ENCODE peak calls at places on chromosomes 16 and 17, in five cellular contexts. S is tibial nerve, H is lung, C is IMR-90, E is sigmoid colon. M is an unnamed sample.

GRCh38 chr17:12296120-12296727 is 275.5 kb downstream of the MAP2K4 start:
- DNase-seq in S (no peak), E (no peak), C (peak; percentile 60), H (no peak), M (no peak)

GRCh38 chr17:67443931-67444597 is 67.0 kb downstream of the PITPNC1 start:
- DNase-seq in C (peak; percentile 43), E (peak; percentile 80), H (no peak), S (no peak), M (no peak)

GRCh38 chr17:62206550-62206949 is 141.5 kb upstream of the MED13 start:
- DNase-seq in S (no peak), H (no peak), C (no peak), E (no peak), M (no peak)

GRCh38 chr17:69123626-69124025 is 18.1 kb downstream of the ABCA6 start:
- DNase-seq in E (no peak), H (no peak), C (no peak), S (no peak), M (no peak)

GRCh38 chr16:89308391-89309333 is 91.2 kb downstream of the ZNF778 start:
- DNase-seq in S (no peak), E (no peak), H (no peak), C (no peak), M (peak; percentile 24)

GRCh38 chr17:39927928-39928867 is 666 bp downstream of the LRRC3C start:
- DNase-seq in S (no peak), E (peak; percentile 85), C (no peak), H (peak; percentile 56), M (no peak)

GRCh38 chr17:14471052-14471451 is 170.2 kb downstream of the HS3ST3B1 start:
- DNase-seq in C (peak; percentile 94), H (no peak), S (no peak), E (no peak), M (no peak)

GRCh38 chr16:88897696-88898425 is 31.4 kb upstream of the PABPN1L start:
- DNase-seq in H (no peak), C (no peak), S (no peak), E (no peak), M (no peak)

GRCh38 chr16:89873822-89874689 is 664 bp downstream of the TCF25 start:
- DNase-seq in H (peak; percentile 95), S (peak; percentile 94), E (peak; percentile 98), C (peak; percentile 95), M (peak; percentile 95)

GRCh38 chr16:14199199-14199598 is 128.1 kb downstream of the MRTFB start:
- DNase-seq in C (no peak), S (no peak), H (no peak), E (no peak), M (no peak)

GRCh38 chr16:14199624-14200023 is 128.5 kb downstream of the MRTFB start:
- DNase-seq in C (peak; percentile 27), S (no peak), E (no peak), H (no peak), M (no peak)

GRCh38 chr16:14202095-14202494 is 131.0 kb downstream of the MRTFB start:
- DNase-seq in H (no peak), C (no peak), S (no peak), E (no peak), M (no peak)

GRCh38 chr16:14205666-14206065 is 134.5 kb downstream of the MRTFB start:
- DNase-seq in S (no peak), C (peak; percentile 6), E (no peak), H (no peak), M (no peak)

GRCh38 chr16:14202697-14203096 is 131.6 kb downstream of the MRTFB start:
- DNase-seq in H (no peak), C (no peak), E (no peak), S (no peak), M (no peak)
- TF ChIP-seq CTCF in H (no peak), C (no peak), E (no peak), S (peak; percentile 15), M (no peak)

DNA sequence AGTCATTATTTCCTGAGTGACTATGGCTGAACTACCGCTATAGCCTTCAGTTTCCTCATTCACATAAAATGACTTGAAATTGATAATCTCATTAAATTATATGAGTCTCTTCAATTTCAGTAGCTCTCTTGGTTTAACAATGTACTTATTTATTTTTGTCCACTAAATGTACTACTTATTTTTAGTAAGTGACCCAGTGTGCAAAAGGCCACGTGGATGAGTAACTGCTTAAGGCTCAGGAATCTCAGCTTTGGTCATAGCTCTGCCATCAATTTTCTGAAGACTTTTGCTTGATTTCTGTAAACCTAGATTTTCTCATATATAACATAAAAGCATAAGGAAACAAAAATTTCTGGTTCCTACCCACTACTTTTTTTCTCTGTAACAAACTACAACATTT is 1132.9 kb upstream of the CDH8 start:
- DNase-seq in C (no peak), H (no peak), E (no peak), S (no peak), M (no peak)
- H3K9me3 ChIP-seq in C (peaks cover 7% of the 10 kb centered on the region), H (no peaks in the 10 kb centered on the region), E (no peaks in the 10 kb centered on the region), S (no peaks in the 10 kb centered on the region), M (peaks cover 27% of the 10 kb centered on the region)

GRCh38 chr16:49886554-49887121 is 30.7 kb upstream of the ZNF423 start:
- DNase-seq in H (no peak), C (no peak), S (no peak), E (no peak), M (no peak)
- H3K27me3 ChIP-seq in H (no peaks in the 10 kb centered on the region), C (peaks cover 3% of the 10 kb centered on the region), S (no peaks in the 10 kb centered on the region), E (no peaks in the 10 kb centered on the region), M (no peaks in the 10 kb centered on the region)

DNA sequence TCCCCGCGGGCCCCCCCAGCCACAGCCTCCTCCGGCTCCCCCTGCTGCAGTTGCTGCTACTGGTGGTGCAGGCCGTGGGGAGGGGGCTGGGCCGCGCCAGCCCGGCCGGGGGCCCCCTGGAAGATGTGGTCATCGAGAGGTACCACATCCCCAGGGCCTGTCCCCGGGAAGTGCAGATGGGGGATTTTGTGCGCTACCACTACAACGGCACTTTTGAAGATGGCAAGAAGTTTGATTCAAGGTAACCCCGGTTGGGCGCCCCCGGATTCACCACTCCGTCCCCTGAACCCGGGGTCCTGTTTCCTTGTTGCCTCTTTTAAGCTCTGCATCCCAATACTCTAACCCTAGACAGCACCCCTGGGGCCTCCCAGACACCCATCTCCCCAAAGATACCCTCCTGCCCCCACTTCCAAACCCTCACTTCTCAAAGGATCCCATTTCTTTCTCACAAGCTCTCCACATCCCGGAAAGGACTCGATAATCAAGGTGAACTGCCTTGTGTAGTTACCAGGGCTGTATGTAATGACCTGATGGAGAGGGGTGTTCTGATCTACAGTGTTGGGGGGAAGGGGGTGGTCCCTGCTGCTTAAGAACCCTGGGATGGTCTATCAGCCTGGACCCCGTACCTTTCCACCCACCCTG is 356 bp downstream of the FKBP10 start:
- DNase-seq in C (no peak), E (no peak), S (no peak), H (no peak), M (no peak)
- TF ChIP-seq CTCF in C (no peak), E (no peak), S (no peak), H (no peak), M (no peak)

DNA sequence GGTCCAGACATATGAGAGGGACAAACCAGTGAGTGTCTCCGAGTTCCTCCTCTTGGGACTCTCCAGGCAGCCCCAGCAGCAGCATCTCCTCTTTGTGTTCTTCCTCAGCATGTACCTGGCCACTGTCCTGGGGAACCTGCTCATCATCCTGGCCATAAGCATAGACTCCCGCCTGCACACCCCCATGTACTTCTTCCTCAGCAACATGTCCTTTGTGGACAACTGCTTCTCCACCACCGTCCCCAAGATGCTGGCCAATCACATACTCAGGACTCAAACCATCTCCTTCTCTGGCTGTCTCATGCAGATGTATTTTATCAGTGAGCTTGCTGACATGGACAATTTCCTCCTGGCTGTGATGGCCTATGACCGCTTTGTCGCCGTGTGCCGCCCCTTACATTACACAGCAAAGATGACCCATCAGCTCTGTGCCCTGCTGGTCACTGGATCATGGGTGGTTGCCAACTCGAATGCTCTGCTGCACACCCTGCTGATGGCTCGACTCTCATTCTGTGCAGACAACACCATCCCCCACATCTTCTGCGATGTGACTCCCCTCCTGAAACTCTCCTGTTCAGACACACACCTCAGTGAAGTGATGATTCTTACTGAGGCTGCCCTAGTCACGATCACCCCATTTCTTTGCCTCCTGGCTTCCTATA is 19.2 kb downstream of the ZNF200 start:
- DNase-seq in E (no peak), C (no peak), H (no peak), S (no peak), M (no peak)
- H3K9me3 ChIP-seq in E (peaks cover 3% of the 10 kb centered on the region), C (peaks cover under 1% of the 10 kb centered on the region), H (no peaks in the 10 kb centered on the region), S (peaks cover 41% of the 10 kb centered on the region), M (peaks cover 8% of the 10 kb centered on the region)

DNA sequence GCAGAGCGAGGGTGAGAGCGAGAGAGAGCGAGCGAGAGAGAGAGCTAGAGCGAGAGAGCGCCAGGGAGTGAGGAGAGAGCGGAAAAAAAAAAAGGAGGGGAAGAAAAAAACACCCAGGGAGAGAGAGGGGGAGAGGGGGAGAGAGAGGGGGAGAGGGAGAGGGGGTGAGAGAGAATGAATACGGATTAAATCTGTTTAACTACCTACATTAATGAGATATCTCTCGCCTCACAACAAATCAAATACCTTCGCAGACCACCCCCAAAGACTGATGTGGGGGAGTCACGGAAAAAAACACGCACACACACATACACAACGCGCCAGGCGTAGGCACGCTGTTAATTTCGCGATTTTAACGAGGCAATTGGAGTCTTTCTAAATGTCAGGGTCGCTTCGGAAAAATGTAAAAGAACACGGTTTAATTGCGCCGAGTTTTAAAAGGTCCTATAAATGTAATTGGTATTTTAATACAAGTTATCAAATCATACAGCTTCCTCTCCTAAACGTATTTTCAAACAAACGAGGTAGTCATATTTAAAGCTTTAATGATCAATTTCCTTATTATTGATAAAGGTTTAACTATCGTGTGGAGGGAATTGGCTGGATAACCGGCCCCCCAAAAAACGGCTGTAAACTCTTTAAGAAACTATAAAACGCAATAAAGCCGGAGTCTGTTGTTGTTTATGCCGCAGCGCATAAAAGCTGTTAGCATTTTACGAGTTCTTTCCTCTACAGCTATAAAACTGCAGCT is at the start of gene HOXB8:
- DNase-seq in H (no peak), S (no peak), E (no peak), C (no peak), M (no peak)
- H3K27me3 ChIP-seq in H (peaks cover 12% of the 10 kb centered on the region), S (peaks cover 5% of the 10 kb centered on the region), E (peaks cover 89% of the 10 kb centered on the region), C (peaks cover 49% of the 10 kb centered on the region), M (peaks cover 95% of the 10 kb centered on the region)

DNA sequence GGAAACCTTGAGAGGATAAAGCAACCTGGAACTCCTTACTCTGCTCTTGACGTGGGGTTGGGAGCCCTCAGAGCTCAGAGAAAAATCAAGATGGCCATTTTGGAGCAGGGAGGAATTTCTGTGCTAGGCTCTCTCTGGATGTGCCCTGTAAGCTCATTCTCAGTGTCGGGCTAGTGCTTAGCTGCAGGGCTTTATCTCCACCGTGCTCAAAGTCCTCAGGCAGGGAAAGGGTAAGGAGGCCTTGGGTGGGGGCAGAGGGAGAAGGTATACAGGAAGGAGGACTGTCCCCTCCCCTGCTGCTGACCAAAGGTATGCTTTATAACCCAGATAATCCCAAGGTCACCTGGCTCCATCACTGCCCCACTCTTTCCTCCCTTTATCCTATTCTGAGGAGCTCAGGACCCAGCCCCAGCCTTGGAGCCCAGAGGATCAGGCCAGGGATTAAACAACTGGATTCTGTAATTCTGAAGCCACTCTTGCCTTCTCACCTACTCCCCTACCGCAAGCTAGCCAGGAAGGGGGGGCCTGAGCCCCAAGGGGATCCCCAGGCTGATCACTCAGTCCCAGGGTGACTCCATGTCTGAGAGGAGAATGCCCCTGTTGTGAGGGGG is 1.1 kb downstream of the DHRS11 start:
- DNase-seq in C (no peak), S (no peak), E (no peak), H (no peak), M (no peak)
- TF ChIP-seq CTCF in C (no peak), S (no peak), E (no peak), H (no peak), M (no peak)

GRCh38 chr17:43871947-43872690 is 25.1 kb downstream of the CD300LG start:
- DNase-seq in E (no peak), S (no peak), C (no peak), H (peak; percentile 39), M (no peak)
- H3K9me3 ChIP-seq in E (no peaks in the 10 kb centered on the region), S (no peaks in the 10 kb centered on the region), C (peaks cover 4% of the 10 kb centered on the region), H (no peaks in the 10 kb centered on the region), M (no peaks in the 10 kb centered on the region)

M was measured in CD4-positive, alpha-beta T cell.